ENCODE peak calls at places on chromosome 21, in nine cellular contexts. One of them, this sample, is unnamed. For H3K27me3, the result is how much of the 10 kb centered on the place peaks cover.

GRCh38 chr21:36927718-36928117 is 38.8 kb downstream of the HLCS start:
- DNase-seq in IMR-90: peak
- DNase-seq in tibial nerve: peak
- DNase-seq in body of pancreas: peak
- DNase-seq in spleen: peak
- DNase-seq in Peyer's patch: peak
- DNase-seq in adrenal gland: peak
- DNase-seq in heart left ventricle: peak
- DNase-seq in sigmoid colon: peak
- DNase-seq in this sample: peak

GRCh38 chr21:17818158-17819113 is 720 bp downstream of the C21orf91 start:
- DNase-seq in spleen: peak
- DNase-seq in tibial nerve: no peak
- DNase-seq in adrenal gland: peak
- DNase-seq in Peyer's patch: peak
- DNase-seq in sigmoid colon: peak
- DNase-seq in IMR-90: peak
- DNase-seq in heart left ventricle: peak
- DNase-seq in body of pancreas: peak
- DNase-seq in this sample: no peak

GRCh38 chr21:41671859-41672542 is 94.9 kb downstream of the RIPK4 start:
- DNase-seq in sigmoid colon: peak
- DNase-seq in body of pancreas: no peak
- DNase-seq in heart left ventricle: no peak
- DNase-seq in tibial nerve: no peak
- DNase-seq in Peyer's patch: no peak
- DNase-seq in spleen: peak
- DNase-seq in IMR-90: no peak
- DNase-seq in adrenal gland: no peak
- DNase-seq in this sample: no peak

GRCh38 chr21:42614811-42615342 is 38.5 kb upstream of the PDE9A start:
- DNase-seq in body of pancreas: peak
- DNase-seq in IMR-90: no peak
- DNase-seq in adrenal gland: no peak
- DNase-seq in heart left ventricle: no peak
- DNase-seq in tibial nerve: no peak
- DNase-seq in Peyer's patch: no peak
- DNase-seq in sigmoid colon: no peak
- DNase-seq in spleen: peak
- DNase-seq in this sample: peak

GRCh38 chr21:42461881-42462877 is 33.8 kb downstream of the RSPH1 start:
- DNase-seq in adrenal gland: peak
- DNase-seq in tibial nerve: no peak
- DNase-seq in IMR-90: no peak
- DNase-seq in heart left ventricle: no peak
- DNase-seq in Peyer's patch: no peak
- DNase-seq in body of pancreas: peak
- DNase-seq in sigmoid colon: no peak
- DNase-seq in spleen: no peak
- DNase-seq in this sample: no peak

GRCh38 chr21:31877558-31877957 is 4.7 kb downstream of the HUNK start:
- DNase-seq in heart left ventricle: no peak
- DNase-seq in tibial nerve: no peak
- DNase-seq in body of pancreas: no peak
- DNase-seq in sigmoid colon: no peak
- DNase-seq in IMR-90: no peak
- DNase-seq in adrenal gland: no peak
- DNase-seq in spleen: peak
- DNase-seq in Peyer's patch: no peak
- DNase-seq in this sample: no peak

GRCh38 chr21:42102063-42102462 is 30.9 kb downstream of the UMODL1 start:
- DNase-seq in heart left ventricle: no peak
- DNase-seq in body of pancreas: no peak
- DNase-seq in Peyer's patch: no peak
- DNase-seq in IMR-90: no peak
- DNase-seq in adrenal gland: no peak
- DNase-seq in tibial nerve: no peak
- DNase-seq in spleen: no peak
- DNase-seq in sigmoid colon: no peak
- DNase-seq in this sample: no peak

GRCh38 chr21:38773108-38774061 is 32.3 kb upstream of the ETS2 start:
- DNase-seq in IMR-90: peak
- DNase-seq in sigmoid colon: no peak
- DNase-seq in heart left ventricle: peak
- DNase-seq in adrenal gland: no peak
- DNase-seq in spleen: no peak
- DNase-seq in Peyer's patch: no peak
- DNase-seq in tibial nerve: peak
- DNase-seq in body of pancreas: no peak
- DNase-seq in this sample: no peak

GRCh38 chr21:34534522-34534921 is 22.5 kb upstream of the KCNE1 start:
- DNase-seq in adrenal gland: no peak
- DNase-seq in IMR-90: no peak
- DNase-seq in spleen: no peak
- DNase-seq in body of pancreas: no peak
- DNase-seq in sigmoid colon: no peak
- DNase-seq in Peyer's patch: no peak
- DNase-seq in tibial nerve: no peak
- DNase-seq in heart left ventricle: no peak
- DNase-seq in this sample: no peak

GRCh38 chr21:28253971-28254370 is 738.7 kb downstream of the LTN1 start:
- DNase-seq in tibial nerve: no peak
- DNase-seq in heart left ventricle: no peak
- DNase-seq in body of pancreas: no peak
- DNase-seq in IMR-90: no peak
- DNase-seq in sigmoid colon: no peak
- DNase-seq in spleen: no peak
- DNase-seq in Peyer's patch: no peak
- DNase-seq in adrenal gland: no peak
- DNase-seq in this sample: no peak

GRCh38 chr21:46459356-46460112 is 843 bp downstream of the DIP2A start:
- DNase-seq in IMR-90: peak
- DNase-seq in body of pancreas: peak
- DNase-seq in tibial nerve: peak
- DNase-seq in heart left ventricle: peak
- DNase-seq in adrenal gland: peak
- DNase-seq in Peyer's patch: peak
- DNase-seq in spleen: peak
- DNase-seq in sigmoid colon: peak
- DNase-seq in this sample: peak

GRCh38 chr21:36913247-36914169 is 53.0 kb downstream of the HLCS start:
- DNase-seq in heart left ventricle: no peak
- DNase-seq in spleen: no peak
- DNase-seq in IMR-90: peak
- DNase-seq in Peyer's patch: no peak
- DNase-seq in tibial nerve: no peak
- DNase-seq in sigmoid colon: no peak
- DNase-seq in body of pancreas: no peak
- DNase-seq in adrenal gland: no peak
- DNase-seq in this sample: no peak

GRCh38 chr21:15839601-15840000 is 109.8 kb downstream of the USP25 start:
- DNase-seq in sigmoid colon: no peak
- DNase-seq in tibial nerve: no peak
- DNase-seq in IMR-90: peak
- DNase-seq in heart left ventricle: no peak
- DNase-seq in Peyer's patch: no peak
- DNase-seq in spleen: no peak
- DNase-seq in adrenal gland: no peak
- DNase-seq in body of pancreas: no peak
- DNase-seq in this sample: no peak

GRCh38 chr21:41500931-41501381 is 7.0 kb downstream of the TMPRSS2 start:
- DNase-seq in heart left ventricle: no peak
- DNase-seq in adrenal gland: no peak
- DNase-seq in spleen: no peak
- DNase-seq in sigmoid colon: no peak
- DNase-seq in Peyer's patch: no peak
- DNase-seq in body of pancreas: peak
- DNase-seq in IMR-90: no peak
- DNase-seq in tibial nerve: no peak
- DNase-seq in this sample: no peak

GRCh38 chr21:45351061-45351460 is 53.9 kb upstream of the COL18A1 start:
- DNase-seq in tibial nerve: no peak
- DNase-seq in IMR-90: no peak
- DNase-seq in spleen: no peak
- DNase-seq in body of pancreas: no peak
- DNase-seq in adrenal gland: no peak
- DNase-seq in heart left ventricle: peak
- DNase-seq in sigmoid colon: no peak
- DNase-seq in Peyer's patch: no peak
- DNase-seq in this sample: no peak
- H3K27me3 ChIP-seq in tibial nerve: under half
- H3K27me3 ChIP-seq in IMR-90: under half
- H3K27me3 ChIP-seq in spleen: under half
- H3K27me3 ChIP-seq in body of pancreas: under half
- H3K27me3 ChIP-seq in adrenal gland: under half
- H3K27me3 ChIP-seq in heart left ventricle: under half
- H3K27me3 ChIP-seq in sigmoid colon: under half
- H3K27me3 ChIP-seq in Peyer's patch: under half
- H3K27me3 ChIP-seq in this sample: under half

GRCh38 chr21:39866093-39866492 is 1.1 kb upstream of the PCP4 start:
- DNase-seq in IMR-90: no peak
- DNase-seq in tibial nerve: no peak
- DNase-seq in Peyer's patch: no peak
- DNase-seq in adrenal gland: no peak
- DNase-seq in body of pancreas: no peak
- DNase-seq in spleen: no peak
- DNase-seq in sigmoid colon: no peak
- DNase-seq in heart left ventricle: no peak
- DNase-seq in this sample: no peak

GRCh38 chr21:39869141-39869818 is 2.0 kb downstream of the PCP4 start:
- DNase-seq in heart left ventricle: no peak
- DNase-seq in spleen: no peak
- DNase-seq in IMR-90: no peak
- DNase-seq in adrenal gland: peak
- DNase-seq in sigmoid colon: no peak
- DNase-seq in tibial nerve: no peak
- DNase-seq in Peyer's patch: no peak
- DNase-seq in body of pancreas: no peak
- DNase-seq in this sample: no peak

GRCh38 chr21:39863111-39863510 is 4.1 kb upstream of the PCP4 start:
- DNase-seq in Peyer's patch: no peak
- DNase-seq in body of pancreas: peak
- DNase-seq in tibial nerve: no peak
- DNase-seq in heart left ventricle: no peak
- DNase-seq in spleen: no peak
- DNase-seq in sigmoid colon: no peak
- DNase-seq in adrenal gland: no peak
- DNase-seq in IMR-90: no peak
- DNase-seq in this sample: no peak

GRCh38 chr21:39867198-39867650 is at the start of gene PCP4:
- DNase-seq in spleen: no peak
- DNase-seq in tibial nerve: peak
- DNase-seq in IMR-90: no peak
- DNase-seq in body of pancreas: peak
- DNase-seq in sigmoid colon: peak
- DNase-seq in heart left ventricle: peak
- DNase-seq in adrenal gland: peak
- DNase-seq in Peyer's patch: no peak
- DNase-seq in this sample: peak
- TF ChIP-seq POLR2A in spleen: no peak
- TF ChIP-seq POLR2A in tibial nerve: no peak
- TF ChIP-seq POLR2A in IMR-90: no peak
- TF ChIP-seq POLR2A in body of pancreas: no peak
- TF ChIP-seq POLR2A in sigmoid colon: no peak
- TF ChIP-seq POLR2A in heart left ventricle: no peak
- TF ChIP-seq POLR2A in adrenal gland: peak
- TF ChIP-seq POLR2A in Peyer's patch: no peak
- TF ChIP-seq POLR2A in this sample: no peak

GRCh38 chr21:25850126-25850831 is 115.5 kb downstream of the GABPA start:
- DNase-seq in IMR-90: no peak
- DNase-seq in spleen: no peak
- DNase-seq in heart left ventricle: no peak
- DNase-seq in body of pancreas: no peak
- DNase-seq in adrenal gland: no peak
- DNase-seq in tibial nerve: no peak
- DNase-seq in sigmoid colon: no peak
- DNase-seq in Peyer's patch: no peak
- DNase-seq in this sample: no peak
- H3K27me3 ChIP-seq in IMR-90: under half
- H3K27me3 ChIP-seq in spleen: under half
- H3K27me3 ChIP-seq in heart left ventricle: under half
- H3K27me3 ChIP-seq in body of pancreas: under half
- H3K27me3 ChIP-seq in adrenal gland: under half
- H3K27me3 ChIP-seq in tibial nerve: under half
- H3K27me3 ChIP-seq in sigmoid colon: under half
- H3K27me3 ChIP-seq in Peyer's patch: under half
- H3K27me3 ChIP-seq in this sample: under half

DNA sequence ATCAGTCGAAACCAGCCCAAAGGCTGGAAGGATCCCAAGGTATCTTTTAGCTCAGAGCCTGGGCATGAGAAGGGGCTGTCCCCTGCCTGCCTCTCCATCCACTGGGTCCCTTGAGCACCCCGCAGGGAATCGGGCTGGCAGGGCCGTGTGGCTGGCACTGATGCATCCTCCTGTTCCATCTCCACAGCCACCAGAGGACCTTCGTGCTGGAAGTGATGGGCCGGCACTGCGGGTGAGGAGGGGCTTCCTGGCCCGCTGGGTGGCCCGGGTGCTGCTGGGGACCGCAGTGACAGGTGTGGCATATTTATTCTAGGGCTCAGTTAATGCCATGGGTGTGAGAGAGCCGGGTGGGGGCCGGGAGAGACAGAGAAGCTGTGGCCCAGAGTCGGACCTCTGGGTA is 13.6 kb downstream of the PFKL start:
- DNase-seq in Peyer's patch: no peak
- DNase-seq in spleen: no peak
- DNase-seq in heart left ventricle: no peak
- DNase-seq in sigmoid colon: no peak
- DNase-seq in adrenal gland: no peak
- DNase-seq in IMR-90: no peak
- DNase-seq in tibial nerve: no peak
- DNase-seq in body of pancreas: no peak
- DNase-seq in this sample: no peak
- TF ChIP-seq POLR2A in Peyer's patch: no peak
- TF ChIP-seq POLR2A in spleen: no peak
- TF ChIP-seq POLR2A in heart left ventricle: no peak
- TF ChIP-seq POLR2A in sigmoid colon: no peak
- TF ChIP-seq POLR2A in adrenal gland: no peak
- TF ChIP-seq POLR2A in IMR-90: no peak
- TF ChIP-seq POLR2A in tibial nerve: no peak
- TF ChIP-seq POLR2A in body of pancreas: no peak
- TF ChIP-seq POLR2A in this sample: no peak